ENCODE peak calls at places on chromosomes 6 and 20, in five cellular contexts. E is effector CD4-positive, alpha-beta T cell; H is psoas muscle; I is prostate gland; Q is RKO. N is an unnamed sample.

GRCh38 chr6:39057251-39058155 is 8.9 kb downstream of the GLP1R start:
- DNase-seq in E (no peak), H (no peak), I (no peak), Q (no peak), N (no peak)

GRCh38 chr6:165574770-165575549 is 88.1 kb downstream of the PDE10A start:
- DNase-seq in E (no peak), H (no peak), I (no peak), Q (no peak), N (no peak)

GRCh38 chr6:131778134-131778533 is 29.7 kb upstream of the ENPP1 start:
- DNase-seq in E (no peak), H (no peak), I (no peak), Q (no peak), N (no peak)

GRCh38 chr6:50555982-50556381 is 157.3 kb upstream of the TFAP2D start:
- DNase-seq in E (no peak), H (no peak), I (no peak), Q (no peak), N (no peak)

GRCh38 chr6:136791296-136792065 is 796 bp downstream of the MAP3K5 start:
- DNase-seq in E (peak; percentile 34), H (peak; percentile 66), I (peak; percentile 73), Q (peak; percentile 59), N (no peak)

GRCh38 chr6:131733376-131734016 is 22.7 kb upstream of the CTAGE9 start:
- DNase-seq in E (no peak), H (no peak), I (no peak), Q (no peak), N (no peak)

GRCh38 chr6:11812951-11813350 is 34.3 kb upstream of the ADTRP start:
- DNase-seq in E (no peak), H (no peak), I (no peak), Q (no peak), N (no peak)

GRCh38 chr6:119215885-119216590 is 133.5 kb downstream of the MAN1A1 start:
- DNase-seq in E (no peak), H (no peak), I (no peak), Q (no peak), N (no peak)

GRCh38 chr20:34310481-34311117 is 7.4 kb upstream of the AHCY start:
- DNase-seq in E (no peak), H (no peak), I (no peak), Q (no peak), N (no peak)

GRCh38 chr6:137471497-137471896 is 22.7 kb downstream of the OLIG3 start:
- DNase-seq in E (no peak), H (no peak), I (no peak), Q (no peak), N (no peak)

GRCh38 chr20:1734269-1734858 is 76.8 kb upstream of the SIRPG start:
- DNase-seq in E (no peak), H (no peak), I (no peak), Q (peak; percentile 43), N (no peak)

GRCh38 chr20:33277471-33278441 is 5.3 kb upstream of the BPIFB1 start:
- DNase-seq in E (no peak), H (no peak), I (no peak), Q (no peak), N (no peak)

GRCh38 chr6:129497591-129498555 is 212.1 kb downstream of the ARHGAP18 start:
- DNase-seq in E (no peak), H (no peak), I (no peak), Q (no peak), N (no peak)

GRCh38 chr6:64250126-64250525 is 614.5 kb downstream of the PHF3 start:
- DNase-seq in E (no peak), H (no peak), I (no peak), Q (no peak), N (no peak)

GRCh38 chr6:54775586-54775985 is 71.0 kb upstream of the FAM83B start:
- DNase-seq in E (no peak), H (no peak), I (no peak), Q (no peak), N (no peak)

GRCh38 chr20:46118481-46119020 is 437 bp downstream of the CD40 start:
- DNase-seq in E (no peak), H (peak; percentile 35), I (peak; percentile 35), Q (peak; percentile 76), N (no peak)

GRCh38 chr20:3796477-3797225 is 541 bp downstream of the CDC25B start:
- DNase-seq in E (no peak), H (no peak), I (no peak), Q (no peak), N (no peak)

GRCh38 chr6:1388081-1388926 is 1.1 kb upstream of the FOXF2 start:
- DNase-seq in E (no peak), H (no peak), I (no peak), Q (no peak), N (no peak)

GRCh38 chr20:45917790-45918141 is 5.8 kb upstream of the PLTP start:
- DNase-seq in E (no peak), H (no peak), I (no peak), Q (no peak), N (no peak)

GRCh38 chr20:346640-347316 is at the start of gene NRSN2:
- DNase-seq in E (no peak), H (peak; percentile 57), I (peak; percentile 47), Q (no peak), N (peak; percentile 48)

GRCh38 chr20:53827996-53828672 is 234.5 kb upstream of the ZNF217 start:
- DNase-seq in E (no peak), H (no peak), I (peak; percentile 67), Q (no peak), N (no peak)

GRCh38 chr6:150290429-150290828 is 78.4 kb upstream of the IYD start:
- DNase-seq in E (no peak), H (no peak), I (no peak), Q (no peak), N (no peak)

GRCh38 chr6:40410792-40411191 is 176.4 kb downstream of the LRFN2 start:
- DNase-seq in E (no peak), H (no peak), I (no peak), Q (no peak), N (no peak)

GRCh38 chr6:126127662-126128061 is 141.3 kb downstream of the TRMT11 start:
- DNase-seq in E (no peak), H (no peak), I (no peak), Q (peak; percentile 9), N (no peak)

GRCh38 chr6:121222656-121223055 is 111.6 kb downstream of the TBC1D32 start:
- DNase-seq in E (no peak), H (no peak), I (no peak), Q (peak; percentile 70), N (no peak)

GRCh38 chr6:6697620-6698019 is 109.1 kb downstream of the LY86 start:
- DNase-seq in E (no peak), H (no peak), I (no peak), Q (no peak), N (no peak)

GRCh38 chr20:13220194-13220856 is 749 bp upstream of the ISM1 start:
- DNase-seq in E (peak; percentile 4), H (peak; percentile 69), I (peak; percentile 20), Q (no peak), N (no peak)

GRCh38 chr20:55668659-55669058 is 336.7 kb downstream of the CBLN4 start:
- DNase-seq in E (no peak), H (no peak), I (no peak), Q (no peak), N (no peak)

GRCh38 chr6:106908386-106908840 is 66.1 kb downstream of the CD24 start:
- DNase-seq in E (no peak), H (no peak), I (no peak), Q (no peak), N (no peak)

GRCh38 chr20:36604952-36605308 is 649 bp upstream of the RAB5IF start:
- DNase-seq in E (peak; percentile 40), H (peak; percentile 33), I (peak; percentile 7), Q (no peak), N (no peak)

GRCh38 chr6:105892577-105893262 is 193.4 kb upstream of the PRDM1 start:
- DNase-seq in E (no peak), H (no peak), I (no peak), Q (no peak), N (no peak)

GRCh38 chr6:124066995-124067552 is 263.4 kb downstream of the NKAIN2 start:
- DNase-seq in E (no peak), H (no peak), I (no peak), Q (no peak), N (no peak)

GRCh38 chr20:40982415-40983145 is 46.0 kb upstream of the TOP1 start:
- DNase-seq in E (no peak), H (no peak), I (no peak), Q (no peak), N (no peak)